ENCODE peak calls at places on chromosomes 12 and 14, in four cellular contexts. One of them, this sample, is unnamed.

GRCh38 chr14:53432378-53432802 is 279.3 kb upstream of the DDHD1 start:
- DNase-seq in stimulated activated CD4-positive, alpha-beta T cell treated with anti-CD3 and anti-CD28 coated beads, Interleukin-12 subunit alpha, Interleukin-12 subunit beta, amount 100 ng/mL, for 48 hours: no peak
- DNase-seq in fibroblast of lung: peak; percentile 39
- DNase-seq in hippocampal formation: no peak
- DNase-seq in this sample: no peak

GRCh38 chr12:19398376-19399363 is 40.6 kb upstream of the AEBP2 start:
- DNase-seq in hippocampal formation: no peak
- DNase-seq in fibroblast of lung: no peak
- DNase-seq in stimulated activated CD4-positive, alpha-beta T cell treated with anti-CD3 and anti-CD28 coated beads, Interleukin-12 subunit alpha, Interleukin-12 subunit beta, amount 100 ng/mL, for 48 hours: no peak
- DNase-seq in this sample: no peak

GRCh38 chr14:74959596-74960180 is 4.3 kb upstream of the PGF start:
- DNase-seq in stimulated activated CD4-positive, alpha-beta T cell treated with anti-CD3 and anti-CD28 coated beads, Interleukin-12 subunit alpha, Interleukin-12 subunit beta, amount 100 ng/mL, for 48 hours: no peak
- DNase-seq in hippocampal formation: no peak
- DNase-seq in fibroblast of lung: no peak
- DNase-seq in this sample: no peak

GRCh38 chr14:30519961-30520360 is 39.0 kb upstream of the G2E3 start:
- DNase-seq in hippocampal formation: no peak
- DNase-seq in stimulated activated CD4-positive, alpha-beta T cell treated with anti-CD3 and anti-CD28 coated beads, Interleukin-12 subunit alpha, Interleukin-12 subunit beta, amount 100 ng/mL, for 48 hours: no peak
- DNase-seq in fibroblast of lung: no peak
- DNase-seq in this sample: no peak

GRCh38 chr14:68244272-68244975 is 424.8 kb downstream of the RAD51B start:
- DNase-seq in hippocampal formation: no peak
- DNase-seq in fibroblast of lung: peak; percentile 39
- DNase-seq in stimulated activated CD4-positive, alpha-beta T cell treated with anti-CD3 and anti-CD28 coated beads, Interleukin-12 subunit alpha, Interleukin-12 subunit beta, amount 100 ng/mL, for 48 hours: no peak
- DNase-seq in this sample: no peak

GRCh38 chr14:91214306-91214705 is 30.2 kb downstream of the GPR68 start:
- DNase-seq in stimulated activated CD4-positive, alpha-beta T cell treated with anti-CD3 and anti-CD28 coated beads, Interleukin-12 subunit alpha, Interleukin-12 subunit beta, amount 100 ng/mL, for 48 hours: no peak
- DNase-seq in fibroblast of lung: no peak
- DNase-seq in hippocampal formation: no peak
- DNase-seq in this sample: no peak

GRCh38 chr12:126454581-126454980 is 1389.3 kb downstream of the AACS start:
- DNase-seq in stimulated activated CD4-positive, alpha-beta T cell treated with anti-CD3 and anti-CD28 coated beads, Interleukin-12 subunit alpha, Interleukin-12 subunit beta, amount 100 ng/mL, for 48 hours: no peak
- DNase-seq in fibroblast of lung: peak; percentile 7
- DNase-seq in hippocampal formation: no peak
- DNase-seq in this sample: no peak

GRCh38 chr12:6630696-6631095 is 5.1 kb downstream of the LPAR5 start:
- DNase-seq in stimulated activated CD4-positive, alpha-beta T cell treated with anti-CD3 and anti-CD28 coated beads, Interleukin-12 subunit alpha, Interleukin-12 subunit beta, amount 100 ng/mL, for 48 hours: no peak
- DNase-seq in fibroblast of lung: no peak
- DNase-seq in hippocampal formation: no peak
- DNase-seq in this sample: no peak

GRCh38 chr12:49349266-49349665 is 2.6 kb downstream of the DNAJC22 start:
- DNase-seq in stimulated activated CD4-positive, alpha-beta T cell treated with anti-CD3 and anti-CD28 coated beads, Interleukin-12 subunit alpha, Interleukin-12 subunit beta, amount 100 ng/mL, for 48 hours: no peak
- DNase-seq in fibroblast of lung: no peak
- DNase-seq in hippocampal formation: no peak
- DNase-seq in this sample: no peak

GRCh38 chr14:93317836-93318807 is 14.7 kb downstream of the BTBD7 start:
- DNase-seq in fibroblast of lung: peak; percentile 56
- DNase-seq in stimulated activated CD4-positive, alpha-beta T cell treated with anti-CD3 and anti-CD28 coated beads, Interleukin-12 subunit alpha, Interleukin-12 subunit beta, amount 100 ng/mL, for 48 hours: no peak
- DNase-seq in hippocampal formation: no peak
- DNase-seq in this sample: peak; percentile 84

GRCh38 chr12:98002887-98003493 is 512.4 kb upstream of the TMPO start:
- DNase-seq in fibroblast of lung: peak; percentile 16
- DNase-seq in stimulated activated CD4-positive, alpha-beta T cell treated with anti-CD3 and anti-CD28 coated beads, Interleukin-12 subunit alpha, Interleukin-12 subunit beta, amount 100 ng/mL, for 48 hours: peak; percentile 0
- DNase-seq in hippocampal formation: peak; percentile 16
- DNase-seq in this sample: peak; percentile 10

GRCh38 chr14:23953464-23954278 is at the start of gene DHRS4:
- DNase-seq in fibroblast of lung: peak; percentile 83
- DNase-seq in stimulated activated CD4-positive, alpha-beta T cell treated with anti-CD3 and anti-CD28 coated beads, Interleukin-12 subunit alpha, Interleukin-12 subunit beta, amount 100 ng/mL, for 48 hours: peak; percentile 66
- DNase-seq in hippocampal formation: peak; percentile 71
- DNase-seq in this sample: peak; percentile 76

GRCh38 chr12:75862692-75863471 is 168.7 kb downstream of the PHLDA1 start:
- DNase-seq in hippocampal formation: no peak
- DNase-seq in fibroblast of lung: peak; percentile 80
- DNase-seq in stimulated activated CD4-positive, alpha-beta T cell treated with anti-CD3 and anti-CD28 coated beads, Interleukin-12 subunit alpha, Interleukin-12 subunit beta, amount 100 ng/mL, for 48 hours: no peak
- DNase-seq in this sample: peak; percentile 39

GRCh38 chr12:62123721-62124203 is 136.4 kb upstream of the USP15 start:
- DNase-seq in fibroblast of lung: peak; percentile 37
- DNase-seq in stimulated activated CD4-positive, alpha-beta T cell treated with anti-CD3 and anti-CD28 coated beads, Interleukin-12 subunit alpha, Interleukin-12 subunit beta, amount 100 ng/mL, for 48 hours: peak; percentile 20
- DNase-seq in hippocampal formation: peak; percentile 51
- DNase-seq in this sample: peak; percentile 7

GRCh38 chr14:93059917-93060545 is 55.7 kb downstream of the ITPK1 start:
- DNase-seq in stimulated activated CD4-positive, alpha-beta T cell treated with anti-CD3 and anti-CD28 coated beads, Interleukin-12 subunit alpha, Interleukin-12 subunit beta, amount 100 ng/mL, for 48 hours: no peak
- DNase-seq in fibroblast of lung: no peak
- DNase-seq in hippocampal formation: no peak
- DNase-seq in this sample: no peak

GRCh38 chr12:103672401-103673119 is 85.5 kb downstream of the STAB2 start:
- DNase-seq in hippocampal formation: no peak
- DNase-seq in fibroblast of lung: peak; percentile 76
- DNase-seq in stimulated activated CD4-positive, alpha-beta T cell treated with anti-CD3 and anti-CD28 coated beads, Interleukin-12 subunit alpha, Interleukin-12 subunit beta, amount 100 ng/mL, for 48 hours: no peak
- DNase-seq in this sample: no peak

GRCh38 chr14:32762886-32763285 is 175.8 kb upstream of the NPAS3 start:
- DNase-seq in hippocampal formation: no peak
- DNase-seq in stimulated activated CD4-positive, alpha-beta T cell treated with anti-CD3 and anti-CD28 coated beads, Interleukin-12 subunit alpha, Interleukin-12 subunit beta, amount 100 ng/mL, for 48 hours: no peak
- DNase-seq in fibroblast of lung: peak; percentile 23
- DNase-seq in this sample: no peak

GRCh38 chr14:81565441-81566290 is 32.0 kb upstream of the SEL1L start:
- DNase-seq in fibroblast of lung: no peak
- DNase-seq in stimulated activated CD4-positive, alpha-beta T cell treated with anti-CD3 and anti-CD28 coated beads, Interleukin-12 subunit alpha, Interleukin-12 subunit beta, amount 100 ng/mL, for 48 hours: peak; percentile 5
- DNase-seq in hippocampal formation: peak; percentile 43
- DNase-seq in this sample: peak; percentile 18

GRCh38 chr12:39946361-39946948 is 159.4 kb downstream of the SLC2A13 start:
- DNase-seq in hippocampal formation: no peak
- DNase-seq in stimulated activated CD4-positive, alpha-beta T cell treated with anti-CD3 and anti-CD28 coated beads, Interleukin-12 subunit alpha, Interleukin-12 subunit beta, amount 100 ng/mL, for 48 hours: no peak
- DNase-seq in fibroblast of lung: no peak
- DNase-seq in this sample: no peak